ENCODE peak calls at places on chromosomes 7 and 10, in nine cellular contexts. Q is progenitor cell of endocrine pancreas, V is pancreas, I is ELF-1, A is PC-3, C is memory B cell, J is RPMI7951, M is caudate nucleus, U is cardiac fibroblast. B is an unnamed sample.

GRCh38 chr7:77685219-77685618 is 11.0 kb upstream of the RSBN1L start:
- DNase-seq in V (peak; percentile 46), U (peak; percentile 28), M (no peak), C (no peak), A (peak; percentile 67), I (no peak), J (no peak), Q (no peak), B (no peak)

GRCh38 chr7:117005449-117005848 is 52.1 kb downstream of the ST7 start:
- DNase-seq in Q (no peak), J (no peak), I (no peak), U (no peak), V (no peak), A (no peak), C (no peak), M (no peak), B (no peak)

GRCh38 chr10:43170491-43170890 is 32.2 kb downstream of the CSGALNACT2 start:
- DNase-seq in C (no peak), U (peak; percentile 32), A (peak; percentile 52), Q (no peak), I (no peak), V (no peak), M (no peak), J (no peak), B (no peak)

GRCh38 chr7:20778063-20778721 is 8.5 kb downstream of the SP8 start:
- DNase-seq in Q (peak; percentile 79), C (no peak), I (peak; percentile 90), J (peak; percentile 13), U (peak; percentile 25), V (peak; percentile 52), M (no peak), A (peak; percentile 49), B (peak; percentile 24)

GRCh38 chr10:35642023-35642792 is at the start of gene FZD8:
- DNase-seq in I (peak; percentile 97), Q (peak; percentile 91), U (peak; percentile 94), J (peak; percentile 92), A (peak; percentile 100), V (peak; percentile 96), M (peak; percentile 92), C (peak; percentile 59), B (peak; percentile 78)

GRCh38 chr7:22393825-22394458 is 37.0 kb upstream of the RAPGEF5 start:
- DNase-seq in J (peak; percentile 33), C (no peak), M (peak; percentile 17), A (no peak), U (no peak), I (no peak), Q (no peak), V (no peak), B (no peak)

GRCh38 chr10:106387063-106387462 is 777.4 kb downstream of the SORCS1 start:
- DNase-seq in J (no peak), C (no peak), M (peak; percentile 15), I (no peak), U (peak; percentile 35), A (peak; percentile 54), Q (no peak), V (no peak), B (no peak)

GRCh38 chr7:159102681-159103381 is 41.8 kb downstream of the VIPR2 start:
- DNase-seq in U (no peak), M (no peak), J (no peak), C (no peak), A (no peak), V (peak; percentile 6), Q (no peak), I (no peak), B (no peak)

GRCh38 chr7:130196476-130196875 is 8.7 kb downstream of the TMEM209 start:
- DNase-seq in C (no peak), Q (no peak), M (no peak), V (no peak), I (no peak), J (no peak), A (no peak), U (no peak), B (no peak)

GRCh38 chr7:44824894-44825526 is 22.9 kb downstream of the H2AZ2 start:
- DNase-seq in A (no peak), I (no peak), Q (no peak), C (no peak), J (no peak), M (no peak), V (no peak), U (peak; percentile 38), B (no peak)

GRCh38 chr10:71326464-71326881 is 7.4 kb downstream of the SLC29A3 start:
- DNase-seq in M (no peak), Q (no peak), I (no peak), V (no peak), U (no peak), A (no peak), J (no peak), C (no peak), B (no peak)

GRCh38 chr10:62463364-62463763 is 89.2 kb downstream of the ZNF365 start:
- DNase-seq in C (no peak), A (no peak), U (no peak), I (no peak), V (no peak), M (no peak), J (no peak), Q (no peak), B (no peak)

B was measured in activated CD8-positive, alpha-beta T cell treated with anti-CD3 and anti-CD28 coated beads for 36 hours.